ENCODE peak calls at places on chromosome 21, in seven cellular contexts. Z is neuronal stem cell; G is right cardiac atrium; E is cerebellum; X is trophoblast cell; A is occipital lobe; M is activated CD4-positive, alpha-beta T cell treated with anti-CD3 and anti-CD28 coated beads, Interleukin-2, amount 50 U/mL, for 1 hour. Q is an unnamed sample.

GRCh38 chr21:41726058-41726558 is 40.7 kb downstream of the RIPK4 start:
- DNase-seq in E (no peak), A (no peak), X (no peak), M (no peak), G (no peak), Z (peak; percentile 14), Q (no peak)

GRCh38 chr21:25934771-25935224 is 200.0 kb downstream of the GABPA start:
- DNase-seq in A (no peak), G (peak; percentile 79), M (no peak), E (no peak), X (peak; percentile 62), Z (no peak), Q (no peak)

GRCh38 chr21:17501107-17502006 is 11.5 kb upstream of the CXADR start:
- DNase-seq in A (no peak), G (no peak), Z (no peak), E (no peak), X (no peak), M (no peak), Q (no peak)

GRCh38 chr21:44612029-44612486 is at the start of gene KRTAP10-8:
- DNase-seq in M (no peak), A (no peak), E (no peak), Z (no peak), G (no peak), X (no peak), Q (no peak)

GRCh38 chr21:34129039-34129891 is 55.9 kb downstream of the MRPS6 start:
- DNase-seq in A (peak; percentile 70), X (no peak), Z (peak; percentile 42), E (peak; percentile 79), M (peak; percentile 53), G (peak; percentile 66), Q (peak; percentile 93)

GRCh38 chr21:9839011-9839661 is 682.2 kb upstream of the TPTE start:
- DNase-seq in A (no peak), M (no peak), Z (no peak), E (no peak), G (no peak), X (no peak), Q (no peak)

GRCh38 chr21:35190201-35190701 is 141.1 kb upstream of the RUNX1 start:
- DNase-seq in E (no peak), Z (no peak), A (no peak), X (no peak), M (no peak), G (no peak), Q (no peak)

GRCh38 chr21:35648512-35648911 is 411.8 kb downstream of the SETD4 start:
- DNase-seq in M (no peak), E (peak; percentile 17), X (no peak), G (no peak), A (no peak), Z (no peak), Q (peak; percentile 50)

GRCh38 chr21:28908351-28908750 is 84.3 kb downstream of the LTN1 start:
- DNase-seq in E (no peak), A (no peak), G (no peak), Z (no peak), X (no peak), M (no peak), Q (peak; percentile 93)

GRCh38 chr21:27326293-27326692 is 359.4 kb upstream of the ADAMTS5 start:
- DNase-seq in E (no peak), X (no peak), Z (no peak), G (no peak), A (no peak), M (no peak), Q (no peak)

GRCh38 chr21:16033193-16033592 is 303.4 kb downstream of the USP25 start:
- DNase-seq in E (no peak), G (no peak), M (no peak), X (no peak), A (no peak), Z (no peak), Q (no peak)

GRCh38 chr21:36170823-36171222 is 14.2 kb downstream of the DOP1B start:
- DNase-seq in E (no peak), M (no peak), G (no peak), X (peak; percentile 55), Z (no peak), A (no peak), Q (no peak)

GRCh38 chr21:23524685-23525084 is 2082.6 kb downstream of the MRPL39 start:
- DNase-seq in G (no peak), M (no peak), A (no peak), X (no peak), E (no peak), Z (no peak), Q (no peak)

GRCh38 chr21:15293251-15293650 is 228.5 kb upstream of the NRIP1 start:
- DNase-seq in M (no peak), X (peak; percentile 61), Z (peak; percentile 45), G (no peak), E (no peak), A (no peak), Q (no peak)

GRCh38 chr21:35658242-35658641 is 402.1 kb downstream of the SETD4 start:
- DNase-seq in Z (no peak), E (no peak), X (no peak), A (no peak), M (no peak), G (no peak), Q (peak; percentile 1)

GRCh38 chr21:21163904-21164303 is 165.7 kb downstream of the NCAM2 start:
- DNase-seq in A (no peak), E (peak; percentile 13), G (peak; percentile 29), Z (peak; percentile 31), M (peak; percentile 1), X (peak; percentile 34), Q (peak; percentile 50)

GRCh38 chr21:42423197-42423675 is 19.5 kb downstream of the UBASH3A start:
- DNase-seq in A (no peak), M (peak; percentile 44), G (no peak), X (no peak), Z (no peak), E (no peak), Q (no peak)

GRCh38 chr21:44537930-44538911 is 1.8 kb downstream of the KRTAP10-1 start:
- DNase-seq in Z (no peak), M (no peak), A (no peak), X (no peak), G (no peak), E (no peak), Q (no peak)

GRCh38 chr21:45456014-45456835 is 51.3 kb downstream of the COL18A1 start:
- DNase-seq in M (no peak), G (peak; percentile 44), X (no peak), E (no peak), A (no peak), Z (no peak), Q (no peak)

GRCh38 chr21:32958288-32958992 is 67.3 kb upstream of the OLIG2 start:
- DNase-seq in X (no peak), A (no peak), M (no peak), E (no peak), G (no peak), Z (no peak), Q (no peak)

GRCh38 chr21:31346256-31346821 is 2.3 kb upstream of the TIAM1 start:
- DNase-seq in G (no peak), Z (no peak), A (no peak), X (no peak), E (no peak), M (no peak), Q (peak; percentile 59)

GRCh38 chr21:44958471-44959191 is 18.8 kb downstream of the SLX9 start:
- DNase-seq in A (no peak), M (no peak), G (peak; percentile 89), X (peak; percentile 95), Z (peak; percentile 61), E (peak; percentile 54), Q (peak; percentile 46)

GRCh38 chr21:39392296-39392695 is 43.4 kb upstream of the HMGN1 start:
- DNase-seq in M (no peak), X (no peak), A (no peak), E (no peak), G (no peak), Z (no peak), Q (no peak)

GRCh38 chr21:25636727-25637126 is 2.3 kb upstream of the JAM2 start:
- DNase-seq in G (no peak), Z (no peak), E (no peak), X (peak; percentile 39), A (no peak), M (no peak), Q (no peak)

GRCh38 chr21:27825035-27825434 is 858.1 kb upstream of the ADAMTS5 start:
- DNase-seq in X (no peak), Z (no peak), E (no peak), M (no peak), G (no peak), A (no peak), Q (no peak)

GRCh38 chr21:44013380-44014088 is 1.4 kb downstream of the TRAPPC10 start:
- DNase-seq in Z (no peak), G (no peak), X (peak; percentile 74), E (no peak), M (peak; percentile 38), A (no peak), Q (peak; percentile 15)

GRCh38 chr21:44357064-44357837 is 3.8 kb downstream of the TRPM2 start:
- DNase-seq in X (no peak), G (no peak), M (no peak), E (no peak), A (no peak), Z (no peak), Q (no peak)

Q was measured in cerebellar cortex.